ENCODE peak calls at places on chromosomes 7 and 10, in ten cellular contexts. T, A, Q, F, B, N, J, K, U and C are unnamed samples.

GRCh38 chr10:21238044-21238443 is 287.4 kb downstream of the SKIDA1 start:
- DNase-seq in T (no peak), A (no peak), Q (no peak), F (no peak), B (no peak), N (no peak), J (no peak), K (no peak), U (no peak), C (no peak)

GRCh38 chr10:1297566-1298301 is 241.5 kb downstream of the WDR37 start:
- DNase-seq in T (no peak), A (no peak), Q (no peak), F (no peak), B (no peak), N (no peak), J (peak), K (no peak), U (no peak), C (no peak)

GRCh38 chr7:68718059-68718685 is 880.1 kb upstream of the AUTS2 start:
- DNase-seq in T (no peak), A (no peak), Q (no peak), F (no peak), B (no peak), N (no peak), J (no peak), K (no peak), U (no peak), C (no peak)

GRCh38 chr7:24346129-24346528 is 62.1 kb downstream of the NPY start:
- DNase-seq in T (no peak), A (no peak), Q (no peak), F (no peak), B (no peak), N (no peak), J (no peak), K (no peak), U (no peak), C (no peak)

GRCh38 chr7:32059289-32060045 is 10.7 kb downstream of the PDE1C start:
- DNase-seq in T (no peak), A (no peak), Q (no peak), F (no peak), B (no peak), N (no peak), J (no peak), K (no peak), U (no peak), C (no peak)

GRCh38 chr10:126160571-126160970 is 227.7 kb downstream of the ADAM12 start:
- DNase-seq in T (no peak), A (no peak), Q (no peak), F (no peak), B (no peak), N (no peak), J (no peak), K (no peak), U (no peak), C (no peak)

GRCh38 chr10:86043236-86043635 is 323.4 kb downstream of the GRID1 start:
- DNase-seq in T (no peak), A (no peak), Q (no peak), F (no peak), B (no peak), N (no peak), J (no peak), K (no peak), U (no peak), C (no peak)

GRCh38 chr7:139562491-139562890 is 39.0 kb downstream of the CLEC2L start:
- DNase-seq in T (no peak), A (no peak), Q (no peak), F (no peak), B (no peak), N (no peak), J (no peak), K (no peak), U (no peak), C (no peak)

GRCh38 chr10:110388682-110389052 is 83.9 kb upstream of the SMNDC1 start:
- DNase-seq in T (no peak), A (no peak), Q (no peak), F (no peak), B (no peak), N (no peak), J (no peak), K (no peak), U (no peak), C (no peak)
- TF ChIP-seq EP300 in T (no peak), A (no peak), Q (no peak), F (no peak), B (no peak), N (no peak), J (no peak), K (no peak), U (no peak), C (no peak)

DNA sequence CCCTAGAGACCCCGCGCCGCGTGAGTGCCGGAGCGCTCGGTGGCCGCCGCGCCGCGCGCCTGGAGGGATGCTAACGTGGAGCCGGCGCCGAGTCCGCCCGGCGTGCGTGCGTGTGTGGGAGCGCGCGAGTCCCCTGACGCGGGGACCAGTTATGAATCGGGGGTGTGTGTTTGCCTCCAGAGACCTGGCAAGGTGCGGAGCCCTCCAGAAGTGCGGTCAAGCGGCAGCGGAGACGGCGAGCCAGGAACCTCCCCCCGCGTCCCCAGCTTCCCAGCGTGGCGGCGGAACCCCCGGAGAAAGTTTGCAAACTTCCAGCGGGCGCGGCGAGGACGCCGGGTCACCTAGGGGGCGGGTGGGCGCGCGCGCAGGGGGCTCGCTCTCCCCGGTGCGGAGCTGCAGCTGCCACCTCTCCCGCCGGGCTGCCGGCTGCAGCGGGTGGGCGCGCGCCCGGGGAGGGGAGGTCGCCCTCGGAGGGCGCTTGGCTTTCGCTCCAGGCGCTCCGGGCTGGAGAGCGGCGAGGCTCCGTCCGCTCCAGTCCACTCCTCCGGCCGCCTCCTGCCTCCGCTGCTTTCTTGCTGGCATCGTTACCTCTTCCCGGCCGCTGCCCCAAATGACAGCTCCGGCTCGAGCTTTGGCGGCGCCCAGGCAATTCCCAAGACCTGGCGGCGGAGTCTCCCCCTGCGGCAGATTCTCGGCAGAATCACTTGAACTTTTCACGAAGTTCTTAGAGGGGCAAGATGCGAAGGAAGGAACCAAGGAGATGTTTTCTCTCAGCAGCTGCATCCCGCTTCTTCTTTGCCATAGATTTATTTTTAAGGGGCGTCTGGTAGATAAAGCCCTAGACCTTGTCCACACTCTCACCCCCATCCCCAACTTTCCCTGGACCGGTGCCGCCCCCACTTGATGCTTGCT is 2.3 kb upstream of the CREB5 start:
- DNase-seq in T (peak), A (peak), Q (no peak), F (peak), B (peak), N (peak), J (peak), K (peak), U (peak), C (no peak)
- TF ChIP-seq EP300 in T (no peak), A (no peak), Q (no peak), F (no peak), B (peak), N (no peak), J (no peak), K (no peak), U (no peak), C (no peak)

GRCh38 chr10:81876253-81876731 is 1.3 kb downstream of the NRG3 start:
- DNase-seq in T (no peak), A (no peak), Q (no peak), F (no peak), B (no peak), N (no peak), J (peak), K (peak), U (no peak), C (no peak)

GRCh38 chr10:81875680-81876252 is 772 bp downstream of the NRG3 start:
- DNase-seq in T (no peak), A (no peak), Q (no peak), F (no peak), B (no peak), N (no peak), J (peak), K (peak), U (no peak), C (no peak)

GRCh38 chr10:81873231-81873931 is 1.6 kb upstream of the NRG3 start:
- DNase-seq in T (no peak), A (no peak), Q (no peak), F (no peak), B (no peak), N (no peak), J (no peak), K (no peak), U (no peak), C (no peak)

GRCh38 chr10:81873932-81874816 is 820 bp upstream of the NRG3 start:
- DNase-seq in T (no peak), A (no peak), Q (no peak), F (peak), B (no peak), N (no peak), J (peak), K (peak), U (peak), C (no peak)

DNA sequence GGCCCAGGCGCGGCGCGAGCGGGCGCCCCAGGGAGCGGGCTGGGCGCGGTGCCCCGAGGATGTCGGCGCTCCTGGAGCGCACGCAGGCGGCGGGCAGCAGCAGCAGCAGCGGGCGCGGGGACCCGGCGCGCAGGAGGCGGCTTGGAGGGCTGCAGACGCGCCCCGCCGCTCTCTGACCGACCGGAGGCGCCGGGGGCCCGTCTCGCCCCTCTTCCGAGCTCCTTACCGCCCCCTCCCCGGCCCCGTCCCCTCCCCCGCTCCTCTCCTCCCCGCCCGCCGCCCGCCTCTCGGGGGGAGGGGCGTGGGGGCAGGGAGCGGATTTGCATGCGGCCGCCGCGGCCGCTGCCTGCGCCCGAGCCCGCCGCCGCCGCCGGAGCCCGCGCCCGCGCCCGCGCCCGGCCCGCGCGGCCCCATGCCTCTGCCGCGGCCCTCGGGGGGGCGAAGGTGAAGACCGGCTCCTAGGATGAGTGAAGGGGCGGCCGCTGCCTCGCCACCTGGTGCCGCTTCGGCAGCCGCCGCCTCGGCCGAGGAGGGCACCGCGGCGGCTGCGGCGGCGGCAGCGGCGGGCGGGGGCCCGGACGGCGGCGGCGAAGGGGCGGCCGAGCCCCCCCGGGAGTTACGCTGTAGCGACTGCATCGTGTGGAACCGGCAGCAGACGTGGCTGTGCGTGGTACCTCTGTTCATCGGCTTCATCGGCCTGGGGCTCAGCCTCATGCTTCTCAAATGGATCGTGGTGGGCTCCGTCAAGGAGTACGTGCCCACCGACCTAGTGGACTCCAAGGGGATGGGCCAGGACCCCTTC is at the start of gene NRG3:
- DNase-seq in T (no peak), A (no peak), Q (no peak), F (no peak), B (no peak), N (no peak), J (peak), K (no peak), U (no peak), C (no peak)
- TF ChIP-seq EP300 in T (no peak), A (no peak), Q (no peak), F (no peak), B (no peak), N (no peak), J (no peak), K (no peak), U (no peak), C (no peak)

DNA sequence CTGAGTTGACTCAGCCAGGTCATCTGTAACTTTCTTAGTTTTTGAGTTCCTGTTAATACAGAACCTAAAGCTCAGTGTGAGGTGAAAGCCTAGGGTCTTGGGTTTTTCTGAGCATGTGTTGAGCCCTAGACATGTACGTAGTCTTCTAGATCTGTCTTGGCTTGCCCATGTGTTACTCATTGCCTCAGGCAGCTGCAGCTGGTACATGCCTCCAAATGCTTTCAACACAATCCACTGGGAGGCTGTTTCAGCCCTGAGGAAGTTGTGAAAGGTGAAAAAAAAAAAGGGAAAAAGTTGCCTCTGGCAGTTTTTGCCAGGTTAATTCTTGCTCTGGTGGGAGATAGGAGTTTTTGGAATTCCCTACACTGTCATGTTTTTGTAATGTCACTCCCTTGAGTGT is 134.6 kb downstream of the RNF216 start:
- DNase-seq in T (no peak), A (no peak), Q (no peak), F (no peak), B (no peak), N (no peak), J (no peak), K (no peak), U (no peak), C (no peak)
- TF ChIP-seq EP300 in T (no peak), A (no peak), Q (no peak), F (no peak), B (no peak), N (no peak), J (no peak), K (no peak), U (no peak), C (no peak)

DNA sequence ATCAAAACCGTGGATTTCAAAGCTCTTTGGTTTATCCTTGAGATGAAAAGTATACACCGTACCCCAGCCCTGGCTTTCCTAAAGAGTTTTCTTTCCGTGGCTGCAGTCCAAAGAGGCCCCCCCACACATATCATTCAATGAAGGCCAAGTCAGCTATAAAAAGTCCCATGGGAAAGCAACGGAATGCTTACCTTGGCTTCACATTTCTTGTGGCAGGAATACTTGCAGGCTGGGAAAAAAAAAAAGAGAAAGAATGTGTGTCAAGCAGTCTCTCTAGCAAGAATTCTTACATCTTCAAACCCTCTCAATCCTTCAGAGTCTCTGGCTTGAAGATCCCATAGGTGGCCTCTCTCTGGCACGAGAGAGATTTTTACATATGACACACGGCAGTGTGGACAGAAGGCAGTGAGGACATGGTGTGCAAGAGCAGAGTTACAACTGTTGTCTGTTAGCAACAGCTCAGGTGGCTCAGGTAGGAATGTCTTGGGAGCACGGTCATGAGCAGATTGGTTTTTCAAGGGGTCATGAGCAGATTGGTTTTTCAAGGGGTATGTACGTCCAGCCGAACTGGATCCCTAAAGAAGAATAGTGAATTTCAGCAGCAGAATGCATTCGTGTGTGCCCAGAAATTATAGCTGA is 75.1 kb downstream of the TNS3 start:
- DNase-seq in T (no peak), A (no peak), Q (no peak), F (no peak), B (no peak), N (no peak), J (no peak), K (no peak), U (no peak), C (no peak)
- TF ChIP-seq EP300 in T (no peak), A (no peak), Q (no peak), F (no peak), B (peak), N (no peak), J (no peak), K (no peak), U (no peak), C (no peak)

GRCh38 chr7:130490287-130490686 is 1.6 kb upstream of the MEST start:
- DNase-seq in T (no peak), A (no peak), Q (no peak), F (no peak), B (no peak), N (no peak), J (peak), K (peak), U (no peak), C (no peak)

GRCh38 chr7:130486114-130486962 is 5.5 kb upstream of the MEST start:
- DNase-seq in T (peak), A (peak), Q (peak), F (peak), B (no peak), N (peak), J (peak), K (peak), U (peak), C (peak)

GRCh38 chr7:130489140-130489967 is 2.5 kb upstream of the MEST start:
- DNase-seq in T (no peak), A (no peak), Q (no peak), F (no peak), B (no peak), N (no peak), J (no peak), K (no peak), U (no peak), C (no peak)

GRCh38 chr7:130486963-130487324 is 4.9 kb upstream of the MEST start:
- DNase-seq in T (no peak), A (no peak), Q (no peak), F (no peak), B (no peak), N (no peak), J (no peak), K (no peak), U (no peak), C (no peak)

DNA sequence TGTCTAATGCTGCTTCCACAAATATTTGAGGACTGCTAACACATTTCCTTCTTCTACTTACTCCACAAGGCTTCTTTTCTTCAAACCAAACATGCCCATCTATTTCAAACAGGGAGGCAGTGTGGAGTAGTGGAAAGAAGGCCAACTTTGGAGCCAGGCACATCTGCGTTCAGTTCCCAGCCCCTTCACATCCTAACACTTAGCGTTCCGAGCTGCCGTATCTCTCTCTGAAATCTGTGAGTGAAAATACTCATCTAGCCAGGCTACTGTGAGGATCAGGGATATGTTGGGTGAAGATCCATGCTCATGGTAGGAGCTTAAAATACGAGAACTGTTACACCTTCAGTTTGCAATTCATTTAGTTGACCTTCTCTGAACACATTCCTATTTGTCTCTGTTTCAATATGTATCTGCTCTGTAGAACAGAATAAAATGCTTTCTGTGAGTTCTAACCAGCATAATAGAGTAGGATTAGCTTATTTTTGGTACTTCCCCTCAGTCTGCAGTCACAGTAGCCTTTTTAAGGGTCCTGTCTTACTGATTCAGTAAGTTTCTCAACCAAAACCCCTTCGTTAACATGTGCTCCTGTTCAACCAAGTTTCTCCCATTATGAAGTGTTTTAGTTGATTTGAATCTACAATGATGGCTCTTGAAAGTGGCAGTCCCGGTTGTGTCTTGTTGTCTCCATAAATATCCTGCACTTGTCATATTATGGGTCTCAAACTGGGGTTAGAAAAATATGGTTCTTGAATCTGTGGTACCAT is 3.3 kb upstream of the MEST start:
- DNase-seq in T (no peak), A (no peak), Q (no peak), F (no peak), B (no peak), N (no peak), J (no peak), K (no peak), U (no peak), C (no peak)
- TF ChIP-seq EP300 in T (no peak), A (no peak), Q (no peak), F (no peak), B (no peak), N (no peak), J (no peak), K (no peak), U (no peak), C (no peak)

DNA sequence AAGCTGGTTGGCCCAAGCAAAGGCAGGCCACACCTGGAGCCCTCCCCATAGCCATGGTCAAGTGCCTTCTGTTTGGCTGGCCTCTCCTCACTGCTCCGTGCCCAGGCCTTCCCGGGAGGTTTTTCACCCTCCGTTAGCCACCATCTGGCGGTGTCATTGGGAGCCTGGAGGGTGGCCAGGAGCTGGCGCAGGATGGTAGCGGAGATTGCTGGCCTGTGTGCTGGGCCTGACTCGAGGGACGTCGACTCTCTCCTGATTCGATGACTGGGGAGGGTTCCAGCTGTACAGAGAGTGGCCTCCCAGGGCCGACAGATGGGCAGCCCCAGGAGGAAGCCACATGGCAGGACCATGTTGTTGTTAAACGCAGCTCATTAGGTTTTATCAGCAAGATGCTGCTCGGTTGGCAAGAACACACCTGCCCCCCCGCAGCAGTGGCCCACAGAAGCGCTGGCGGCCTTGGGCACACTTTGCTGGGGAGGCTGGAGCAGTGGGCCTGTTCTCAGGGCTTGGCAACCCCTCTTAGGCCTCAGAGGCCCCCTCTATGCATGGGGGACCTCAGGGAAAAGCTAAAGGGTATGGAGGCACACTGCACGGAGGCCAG is 64.0 kb upstream of the CACUL1 start:
- DNase-seq in T (no peak), A (no peak), Q (no peak), F (no peak), B (no peak), N (no peak), J (no peak), K (peak), U (no peak), C (no peak)
- TF ChIP-seq EP300 in T (no peak), A (no peak), Q (no peak), F (no peak), B (no peak), N (no peak), J (no peak), K (no peak), U (no peak), C (no peak)